ENCODE peak calls at places on chromosomes 12 and 14, in five cellular contexts. U is transverse colon, E is Peyer's patch, J is sigmoid colon, F is ovary. C is an unnamed sample. For H3K4me1, the result is how much of the 10 kb centered on the place peaks cover.

GRCh38 chr14:70027785-70028428 is 148.7 kb downstream of the SMOC1 start:
- DNase-seq in U (peak), E (peak), J (peak), F (peak), C (peak)

GRCh38 chr14:96108911-96109310 is 69.7 kb downstream of the C14orf132 start:
- DNase-seq in U (no peak), E (peak), J (no peak), F (no peak), C (no peak)

GRCh38 chr12:68236421-68237059 is 10.9 kb upstream of the IL26 start:
- DNase-seq in U (no peak), E (peak), J (no peak), F (peak), C (no peak)

GRCh38 chr12:129614221-129614885 is 289.5 kb downstream of the TMEM132D start:
- DNase-seq in U (no peak), E (no peak), J (no peak), F (no peak), C (no peak)

GRCh38 chr12:52870361-52871290 is 21.8 kb upstream of the KRT78 start:
- DNase-seq in U (peak), E (peak), J (peak), F (peak), C (peak)

GRCh38 chr14:29608861-29609260 is 318.8 kb downstream of the PRKD1 start:
- DNase-seq in U (no peak), E (no peak), J (no peak), F (no peak), C (no peak)

GRCh38 chr12:47388712-47389111 is 309.0 kb upstream of the AMIGO2 start:
- DNase-seq in U (no peak), E (no peak), J (no peak), F (no peak), C (no peak)

GRCh38 chr12:66168410-66168809 is 1.4 kb downstream of the TMBIM4 start:
- DNase-seq in U (no peak), E (no peak), J (no peak), F (no peak), C (no peak)

GRCh38 chr14:33596211-33597080 is 354.4 kb downstream of the EGLN3 start:
- DNase-seq in U (no peak), E (no peak), J (no peak), F (no peak), C (no peak)

GRCh38 chr12:121590476-121591143 is 9.8 kb upstream of the KDM2B start:
- DNase-seq in U (no peak), E (peak), J (no peak), F (no peak), C (no peak)

GRCh38 chr12:96237465-96238077 is 43.4 kb downstream of the ELK3 start:
- DNase-seq in U (peak), E (peak), J (peak), F (peak), C (peak)

GRCh38 chr12:117662620-117663395 is 301.4 kb upstream of the NOS1 start:
- DNase-seq in U (no peak), E (no peak), J (no peak), F (no peak), C (no peak)

GRCh38 chr14:104393898-104394605 is 185.5 kb upstream of the C14orf180 start:
- DNase-seq in U (peak), E (peak), J (peak), F (no peak), C (peak)

GRCh38 chr12:77847665-77848431 is 17.2 kb downstream of the NAV3 start:
- DNase-seq in U (no peak), E (no peak), J (no peak), F (no peak), C (no peak)

GRCh38 chr14:90785474-90785873 is 30.8 kb downstream of the TTC7B start:
- DNase-seq in U (peak), E (peak), J (peak), F (peak), C (no peak)

GRCh38 chr12:18139989-18140596 is 50.1 kb upstream of the RERGL start:
- DNase-seq in U (no peak), E (no peak), J (no peak), F (no peak), C (no peak)

GRCh38 chr14:105533811-105534498 is 7.6 kb downstream of the TMEM121 start:
- DNase-seq in U (no peak), E (no peak), J (peak), F (no peak), C (peak)

GRCh38 chr12:26471560-26471959 is 276.2 kb downstream of the SSPN start:
- DNase-seq in U (no peak), E (no peak), J (no peak), F (no peak), C (no peak)

GRCh38 chr12:89648211-89648930 is 60.3 kb downstream of the ATP2B1 start:
- DNase-seq in U (no peak), E (no peak), J (no peak), F (no peak), C (no peak)

DNA sequence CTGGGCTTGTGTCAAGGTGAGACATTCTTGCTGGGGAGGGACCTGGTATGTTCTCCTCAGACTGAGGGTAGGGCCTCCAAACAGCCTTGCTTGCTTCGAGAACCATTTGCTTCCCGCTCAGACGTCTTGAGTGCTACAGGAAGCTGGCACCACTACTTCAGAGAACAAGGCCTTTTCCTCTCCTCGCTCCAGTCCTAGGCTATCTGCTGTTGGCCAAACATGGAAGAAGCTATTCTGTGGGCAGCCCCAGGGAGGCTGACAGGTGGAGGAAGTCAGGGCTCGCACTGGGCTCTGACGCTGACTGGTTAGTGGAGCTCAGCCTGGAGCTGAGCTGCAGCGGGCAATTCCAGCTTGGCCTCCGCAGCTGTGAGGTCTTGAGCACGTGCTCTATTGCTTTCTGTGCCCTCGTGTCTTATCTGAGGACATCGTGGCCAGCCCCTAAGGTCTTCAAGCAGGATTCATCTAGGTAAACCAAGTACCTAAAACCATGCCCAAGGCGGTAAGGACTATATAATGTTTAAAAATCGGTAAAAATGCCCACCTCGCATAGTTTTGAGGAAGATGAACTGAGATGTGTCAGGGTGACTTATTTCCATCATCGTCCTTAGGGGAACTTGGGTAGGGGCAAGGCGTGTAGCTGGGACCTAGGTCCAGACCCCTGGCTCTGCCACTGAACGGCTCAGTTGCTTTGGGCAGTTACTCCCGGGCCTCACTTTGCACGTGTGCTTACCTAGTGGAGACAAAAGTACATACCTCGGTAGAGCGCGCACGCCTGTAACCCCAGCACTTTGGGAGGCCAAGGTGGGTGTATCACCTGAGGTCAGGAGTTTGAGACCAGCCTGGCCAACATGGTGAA is 4.3 kb downstream of the GAPDH start:
- DNase-seq in U (no peak), E (no peak), J (peak), F (no peak), C (no peak)
- TF ChIP-seq POLR2A in U (no peak), E (no peak), J (no peak), F (no peak), C (no peak)

GRCh38 chr12:91332305-91332704 is 149.7 kb upstream of the DCN start:
- DNase-seq in U (no peak), E (no peak), J (no peak), F (no peak), C (no peak)
- TF ChIP-seq CTCF in U (no peak), E (no peak), J (no peak), F (peak), C (no peak)

DNA sequence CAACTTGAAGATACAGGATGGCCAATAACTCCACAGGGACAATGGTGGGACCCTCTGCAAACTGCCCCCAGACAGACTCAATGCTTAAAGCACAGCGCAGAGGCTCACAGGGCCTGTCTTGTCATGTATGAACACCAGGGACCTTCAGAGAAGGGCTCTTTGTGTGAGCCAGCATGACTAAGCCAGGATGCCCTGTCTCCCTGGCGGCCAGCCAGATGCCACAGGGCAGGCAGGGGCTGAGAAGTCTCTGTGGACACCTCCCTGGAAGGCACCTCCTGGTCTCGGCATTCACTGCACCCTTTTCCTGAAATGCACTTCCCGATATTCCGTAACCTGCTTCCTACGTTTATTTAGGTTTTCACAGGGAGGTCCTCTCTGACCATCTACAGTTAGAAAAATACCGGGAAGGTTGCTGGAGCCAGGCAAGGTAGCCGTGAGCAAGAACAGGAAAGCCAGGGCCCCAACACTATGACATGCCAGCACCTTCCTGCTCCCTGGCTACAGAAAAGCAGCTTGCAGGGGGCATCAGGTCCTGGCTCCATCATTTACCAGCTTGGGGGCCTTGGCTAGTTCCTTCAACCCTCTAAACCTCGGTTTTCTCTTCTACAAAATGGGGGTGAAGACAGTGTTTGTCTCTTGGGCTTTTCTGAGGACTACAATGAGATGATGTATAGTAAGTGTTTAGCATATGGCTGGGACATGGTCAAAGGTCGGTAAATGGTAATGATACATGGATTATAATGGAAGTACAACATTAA is 65.0 kb downstream of the PITPNM2 start:
- DNase-seq in U (peak), E (peak), J (no peak), F (no peak), C (peak)
- H3K4me1 ChIP-seq in U (under half), E (under half), J (under half), F (under half), C (under half)

GRCh38 chr12:15854916-15855315 is 27.3 kb upstream of the STRAP start:
- DNase-seq in U (no peak), E (no peak), J (no peak), F (no peak), C (no peak)

GRCh38 chr12:15853877-15854276 is 28.3 kb upstream of the STRAP start:
- DNase-seq in U (no peak), E (no peak), J (no peak), F (no peak), C (no peak)

GRCh38 chr12:15855646-15856045 is 26.5 kb upstream of the STRAP start:
- DNase-seq in U (no peak), E (no peak), J (no peak), F (no peak), C (no peak)

GRCh38 chr12:15858348-15858747 is 23.8 kb upstream of the STRAP start:
- DNase-seq in U (no peak), E (no peak), J (no peak), F (no peak), C (no peak)

DNA sequence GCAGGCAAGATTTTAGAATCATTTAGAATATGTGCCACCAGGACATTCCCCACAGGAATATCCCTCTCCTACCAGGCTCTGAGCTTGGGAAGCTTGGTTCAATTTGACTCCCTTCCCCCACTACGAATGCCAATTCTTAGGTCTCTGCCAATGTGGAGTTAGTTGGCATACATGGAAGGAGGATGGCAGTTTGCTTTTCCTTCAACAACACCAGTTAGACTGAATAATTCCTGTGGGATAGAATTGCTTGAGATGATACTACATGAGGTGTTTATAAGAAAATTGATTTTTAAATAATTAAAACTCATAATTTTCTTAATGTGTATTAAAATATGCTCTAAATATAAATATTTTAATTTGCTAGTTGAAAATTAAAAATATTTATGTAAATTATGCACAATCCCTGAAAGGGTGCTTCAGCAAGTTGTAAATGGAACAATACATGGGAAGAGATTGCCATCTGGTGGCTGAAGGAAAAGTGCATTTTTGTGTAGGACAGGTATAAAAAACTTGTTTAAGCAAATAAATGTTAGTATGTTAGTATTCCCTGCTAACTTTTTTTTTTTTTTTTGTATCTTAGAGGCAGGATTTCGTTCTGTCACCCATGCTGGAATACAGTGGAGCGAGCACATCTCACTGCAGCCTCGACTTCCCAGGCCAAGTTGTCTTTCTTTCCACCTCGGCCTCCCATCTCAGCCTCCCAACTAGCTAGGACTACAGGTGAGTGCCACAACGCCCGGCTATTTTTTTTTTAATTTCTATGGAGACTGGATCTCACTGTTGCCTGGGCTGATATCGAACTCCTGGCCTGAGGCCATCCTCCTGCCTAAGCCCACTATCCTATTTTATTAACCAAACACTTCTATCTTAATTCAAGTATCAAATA is 25.8 kb upstream of the STRAP start:
- DNase-seq in U (peak), E (peak), J (no peak), F (peak), C (no peak)
- TF ChIP-seq POLR2A in U (no peak), E (no peak), J (no peak), F (no peak), C (no peak)

GRCh38 chr12:109716092-109716479 is 2.5 kb downstream of the FAM222A start:
- DNase-seq in U (no peak), E (no peak), J (no peak), F (peak), C (no peak)

GRCh38 chr12:109714913-109715244 is 1.3 kb downstream of the FAM222A start:
- DNase-seq in U (no peak), E (no peak), J (no peak), F (peak), C (no peak)

GRCh38 chr12:109715310-109716091 is 1.9 kb downstream of the FAM222A start:
- DNase-seq in U (peak), E (peak), J (no peak), F (peak), C (no peak)

GRCh38 chr12:109713187-109713984 is at the start of gene FAM222A:
- DNase-seq in U (peak), E (peak), J (peak), F (peak), C (peak)

DNA sequence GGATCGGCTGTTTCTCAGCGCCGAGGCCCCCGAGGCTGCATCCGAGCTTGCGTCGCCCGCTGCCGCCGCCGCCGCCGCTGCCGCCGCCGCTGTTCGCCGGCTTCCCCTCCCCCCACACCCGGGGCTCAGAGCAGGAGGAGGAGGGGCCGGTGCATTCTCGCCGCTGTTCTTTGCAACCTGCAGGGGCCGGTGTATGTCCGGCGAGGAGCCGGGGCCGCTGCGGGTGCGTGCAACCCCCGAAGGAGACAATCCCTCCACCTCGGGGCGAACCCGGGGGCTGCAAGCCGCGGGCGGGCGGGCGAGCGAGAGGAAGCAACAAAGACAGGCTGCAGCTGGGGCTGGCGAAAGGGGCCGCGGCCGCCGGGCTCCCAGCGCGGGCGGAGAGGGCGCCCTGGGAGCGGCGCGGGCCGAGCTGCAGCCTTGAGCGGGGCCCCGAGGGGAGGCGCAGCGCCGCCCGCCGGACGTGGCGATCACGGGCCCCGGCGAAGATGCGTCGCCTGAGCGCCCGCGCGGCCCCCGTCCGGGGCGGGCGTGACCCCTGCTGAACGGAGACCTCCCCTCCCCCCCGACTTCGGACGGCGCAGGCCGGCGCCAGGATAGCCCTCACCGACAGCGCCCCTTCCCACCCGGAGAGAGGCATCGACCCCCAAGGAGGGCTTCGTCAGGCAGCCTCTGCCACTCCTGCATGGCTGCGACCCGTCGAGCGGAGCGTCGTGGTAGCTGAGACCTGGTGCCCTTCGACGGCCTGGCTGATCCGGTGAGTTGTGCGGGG is 702 bp downstream of the FAM222A start:
- DNase-seq in U (peak), E (peak), J (peak), F (peak), C (peak)
- TF ChIP-seq CTCF in U (peak), E (no peak), J (peak), F (peak), C (no peak)

GRCh38 chr12:88578274-88578673 is 2.0 kb downstream of the KITLG start:
- DNase-seq in U (no peak), E (no peak), J (no peak), F (no peak), C (no peak)

GRCh38 chr12:88579572-88579940 is 715 bp downstream of the KITLG start:
- DNase-seq in U (peak), E (peak), J (peak), F (peak), C (peak)

GRCh38 chr12:88575361-88575959 is 4.8 kb downstream of the KITLG start:
- DNase-seq in U (no peak), E (no peak), J (no peak), F (no peak), C (no peak)

GRCh38 chr12:88578821-88579518 is 1.3 kb downstream of the KITLG start:
- DNase-seq in U (peak), E (peak), J (no peak), F (no peak), C (no peak)

GRCh38 chr12:88577537-88577936 is 2.7 kb downstream of the KITLG start:
- DNase-seq in U (no peak), E (no peak), J (no peak), F (no peak), C (no peak)
- H3K4me1 ChIP-seq in U (under half), E (under half), J (under half), F (under half), C (under half)